ENCODE peak calls at places on chromosomes 6 and 20, in eight cellular contexts. D is GDM1; W is activated naive CD8-positive, alpha-beta T cell treated with anti-CD3 and anti-CD28 coated beads, Interleukin-2, amount 50 U/mL, for 24 hours; O is MCF 10A; M is putamen; E is D721Med; I is activated gamma-delta T cell treated with Interleukin-2 at 50 U/mL for 16 hours; L is AML-193. J is an unnamed sample.

GRCh38 chr20:38633577-38634093 is 32.0 kb downstream of the ARHGAP40 start:
- DNase-seq in D (peak), W (peak), O (peak), M (no peak), E (peak), I (peak), L (peak), J (no peak)

GRCh38 chr20:59078231-59078630 is 35.6 kb upstream of the PRELID3B start:
- DNase-seq in D (no peak), W (no peak), O (no peak), M (no peak), E (no peak), I (no peak), L (no peak), J (no peak)

GRCh38 chr6:116572162-116572561 is 858 bp downstream of the RWDD1 start:
- DNase-seq in D (no peak), W (no peak), O (peak), M (no peak), E (no peak), I (no peak), L (peak), J (no peak)

GRCh38 chr6:158010591-158011477 is 29.2 kb downstream of the SYNJ2 start:
- DNase-seq in D (no peak), W (no peak), O (no peak), M (no peak), E (no peak), I (no peak), L (no peak), J (peak)

GRCh38 chr6:118739976-118740771 is 88.8 kb upstream of the CEP85L start:
- DNase-seq in D (no peak), W (no peak), O (no peak), M (no peak), E (no peak), I (no peak), L (no peak), J (no peak)

GRCh38 chr6:161198176-161198575 is 75.7 kb downstream of the AGPAT4 start:
- DNase-seq in D (no peak), W (no peak), O (peak), M (no peak), E (no peak), I (no peak), L (no peak), J (no peak)

GRCh38 chr6:84019812-84020211 is 13.8 kb upstream of the MRAP2 start:
- DNase-seq in D (no peak), W (no peak), O (no peak), M (no peak), E (no peak), I (no peak), L (no peak), J (no peak)

GRCh38 chr6:85756982-85757381 is 114.3 kb upstream of the SYNCRIP start:
- DNase-seq in D (no peak), W (no peak), O (peak), M (no peak), E (no peak), I (no peak), L (peak), J (no peak)

GRCh38 chr20:24843443-24843715 is 105.7 kb upstream of the CST7 start:
- DNase-seq in D (no peak), W (no peak), O (no peak), M (no peak), E (no peak), I (no peak), L (no peak), J (no peak)

GRCh38 chr20:5989539-5989938 is 39.1 kb downstream of the MCM8 start:
- DNase-seq in D (no peak), W (no peak), O (no peak), M (no peak), E (no peak), I (no peak), L (no peak), J (no peak)

GRCh38 chr20:23231561-23232218 is 118.9 kb upstream of the NXT1 start:
- DNase-seq in D (no peak), W (no peak), O (peak), M (no peak), E (no peak), I (no peak), L (no peak), J (no peak)

GRCh38 chr6:7461416-7461815 is 71.8 kb downstream of the RIOK1 start:
- DNase-seq in D (no peak), W (no peak), O (no peak), M (no peak), E (no peak), I (no peak), L (no peak), J (no peak)

GRCh38 chr6:24740861-24741260 is 21.9 kb upstream of the C6orf62 start:
- DNase-seq in D (no peak), W (no peak), O (no peak), M (no peak), E (no peak), I (no peak), L (no peak), J (no peak)

GRCh38 chr20:62637521-62638054 is 4.7 kb upstream of the SLCO4A1 start:
- DNase-seq in D (no peak), W (no peak), O (no peak), M (no peak), E (no peak), I (no peak), L (no peak), J (no peak)

GRCh38 chr6:68108243-68108835 is 526.7 kb upstream of the ADGRB3 start:
- DNase-seq in D (no peak), W (no peak), O (peak), M (no peak), E (no peak), I (no peak), L (no peak), J (no peak)

GRCh38 chr6:20826378-20826777 is 292.1 kb downstream of the CDKAL1 start:
- DNase-seq in D (no peak), W (no peak), O (peak), M (no peak), E (no peak), I (no peak), L (no peak), J (no peak)

GRCh38 chr20:43911066-43911465 is 3.6 kb upstream of the TOX2 start:
- DNase-seq in D (no peak), W (no peak), O (peak), M (no peak), E (no peak), I (no peak), L (no peak), J (no peak)

GRCh38 chr6:41667195-41667594 is 28.9 kb downstream of the MDFI start:
- DNase-seq in D (no peak), W (no peak), O (no peak), M (no peak), E (no peak), I (no peak), L (no peak), J (no peak)

GRCh38 chr20:47883186-47883585 is 97.9 kb upstream of the SULF2 start:
- DNase-seq in D (no peak), W (no peak), O (no peak), M (no peak), E (no peak), I (no peak), L (no peak), J (no peak)

GRCh38 chr20:44052166-44052565 is 134.8 kb downstream of the JPH2 start:
- DNase-seq in D (no peak), W (no peak), O (no peak), M (no peak), E (no peak), I (no peak), L (no peak), J (no peak)

GRCh38 chr6:52420668-52421358 is 671 bp downstream of the EFHC1 start:
- DNase-seq in D (no peak), W (no peak), O (peak), M (peak), E (no peak), I (no peak), L (no peak), J (no peak)

GRCh38 chr6:80547827-80548226 is 441.4 kb downstream of the BCKDHB start:
- DNase-seq in D (no peak), W (no peak), O (peak), M (no peak), E (no peak), I (no peak), L (no peak), J (no peak)

GRCh38 chr20:56798634-56799033 is 169.5 kb downstream of the TFAP2C start:
- DNase-seq in D (no peak), W (no peak), O (no peak), M (no peak), E (no peak), I (no peak), L (no peak), J (no peak)

GRCh38 chr6:170437719-170438401 is 115.2 kb downstream of the PSMB1 start:
- DNase-seq in D (no peak), W (no peak), O (no peak), M (no peak), E (no peak), I (no peak), L (no peak), J (peak)

GRCh38 chr6:15626878-15627683 is 35.7 kb downstream of the DTNBP1 start:
- DNase-seq in D (no peak), W (no peak), O (no peak), M (no peak), E (no peak), I (no peak), L (no peak), J (no peak)

GRCh38 chr20:17721802-17722486 is 22.2 kb downstream of the BANF2 start:
- DNase-seq in D (no peak), W (no peak), O (peak), M (no peak), E (no peak), I (no peak), L (no peak), J (no peak)

GRCh38 chr6:120604510-120604909 is 729.8 kb downstream of the TBC1D32 start:
- DNase-seq in D (no peak), W (no peak), O (no peak), M (no peak), E (no peak), I (no peak), L (no peak), J (no peak)

GRCh38 chr20:39661833-39662232 is 699.7 kb downstream of the DHX35 start:
- DNase-seq in D (no peak), W (no peak), O (peak), M (no peak), E (no peak), I (no peak), L (no peak), J (no peak)

GRCh38 chr6:55794136-55794812 is 81.1 kb downstream of the BMP5 start:
- DNase-seq in D (no peak), W (no peak), O (peak), M (no peak), E (no peak), I (no peak), L (no peak), J (no peak)

GRCh38 chr20:4299250-4299649 is 283.9 kb upstream of the RNF24 start:
- DNase-seq in D (no peak), W (no peak), O (no peak), M (no peak), E (no peak), I (no peak), L (no peak), J (no peak)

GRCh38 chr6:154995241-154996162 is at the start of gene TIAM2:
- DNase-seq in D (no peak), W (peak), O (no peak), M (no peak), E (peak), I (no peak), L (no peak), J (peak)

GRCh38 chr20:11810316-11811130 is 107.2 kb upstream of the BTBD3 start:
- DNase-seq in D (no peak), W (no peak), O (no peak), M (no peak), E (no peak), I (no peak), L (no peak), J (no peak)

GRCh38 chr6:70663881-70664466 is 3.7 kb upstream of the SMAP1 start:
- DNase-seq in D (no peak), W (no peak), O (no peak), M (no peak), E (no peak), I (no peak), L (no peak), J (no peak)

J was measured in aorta.